ENCODE peak calls at places on chromosomes 4 and X, in eight cellular contexts. S is kidney, V is GM13977, A is left ventricle myocardium inferior, W is psoas muscle, R is mammary epithelial cell, H is SK-N-SH, U is transverse colon. G is an unnamed sample.

GRCh38 chr4:8185280-8185679 is 13.8 kb upstream of the SH3TC1 start:
- DNase-seq in U (no peak), H (no peak), R (peak), W (no peak), A (no peak), V (no peak), S (no peak), G (peak)

GRCh38 chr4:16524911-16525574 is 298.8 kb upstream of the TAPT1 start:
- DNase-seq in S (no peak), U (no peak), H (no peak), R (no peak), V (no peak), A (no peak), W (no peak), G (peak)

GRCh38 chr4:121990489-121990888 is 38.6 kb upstream of the TRPC3 start:
- DNase-seq in A (no peak), S (no peak), V (no peak), U (no peak), R (no peak), W (no peak), H (no peak), G (no peak)

GRCh38 chr4:25128671-25129070 is 31.6 kb downstream of the SEPSECS start:
- DNase-seq in V (no peak), A (no peak), S (no peak), H (no peak), W (no peak), U (no peak), R (no peak), G (no peak)

GRCh38 chrX:56793112-56793430 is 64.0 kb downstream of the NBDY start:
- DNase-seq in H (no peak), R (no peak), U (no peak), A (no peak), V (no peak), W (no peak), S (no peak), G (no peak)

GRCh38 chrX:116607766-116608165 is 145.0 kb upstream of the CT83 start:
- DNase-seq in V (no peak), U (no peak), W (no peak), A (no peak), H (no peak), S (no peak), R (peak), G (no peak)

GRCh38 chrX:119410027-119410819 is 11.1 kb downstream of the SLC25A43 start:
- DNase-seq in H (no peak), U (peak), S (no peak), A (no peak), V (no peak), R (peak), W (peak), G (peak)

GRCh38 chr4:74628808-74629616 is 165.3 kb downstream of the BTC start:
- DNase-seq in A (no peak), R (no peak), W (no peak), S (no peak), H (no peak), V (no peak), U (peak), G (no peak)

GRCh38 chr4:140955528-140956094 is 177.7 kb downstream of the RNF150 start:
- DNase-seq in H (no peak), S (no peak), W (no peak), U (no peak), A (no peak), R (no peak), V (no peak), G (peak)

GRCh38 chr4:173539986-173540385 is 10.0 kb upstream of the HAND2 start:
- DNase-seq in V (no peak), H (no peak), S (no peak), R (no peak), A (no peak), W (no peak), U (no peak), G (no peak)

GRCh38 chrX:1807301-1807731 is 192.5 kb downstream of the ASMT start:
- DNase-seq in W (no peak), H (no peak), A (no peak), R (peak), U (no peak), S (no peak), V (no peak), G (peak)

GRCh38 chr4:173332963-173333657 is 1.0 kb downstream of the HMGB2 start:
- DNase-seq in H (no peak), A (no peak), W (no peak), S (no peak), V (peak), U (no peak), R (peak), G (no peak)

GRCh38 chr4:120454788-120455187 is 388.1 kb upstream of the MAD2L1 start:
- DNase-seq in S (no peak), A (no peak), V (no peak), U (no peak), H (no peak), W (no peak), R (no peak), G (no peak)

GRCh38 chr4:3830774-3831528 is 64.8 kb downstream of the ADRA2C start:
- DNase-seq in H (no peak), R (no peak), W (no peak), A (no peak), S (peak), V (no peak), U (no peak), G (no peak)

DNA sequence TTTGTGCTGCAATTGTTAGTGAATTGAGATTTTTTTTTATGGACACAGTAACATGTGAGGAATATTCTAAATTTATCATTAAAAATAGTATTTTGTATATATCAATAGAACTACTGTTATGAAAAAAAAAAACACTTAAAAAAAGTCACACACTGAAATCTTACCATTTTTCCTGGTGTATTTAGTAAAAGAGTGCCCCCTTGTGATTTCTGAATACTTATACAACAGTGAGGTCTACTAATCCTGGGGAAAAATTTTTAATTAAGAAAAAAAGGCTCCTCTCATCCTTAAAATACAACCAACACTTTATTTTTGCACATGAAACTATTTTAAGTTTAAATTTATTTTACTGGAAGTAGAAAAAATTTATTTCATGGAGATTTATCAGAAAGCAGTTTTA is 56.4 kb upstream of the SPOCK3 start:
- DNase-seq in A (no peak), H (peak), W (no peak), S (no peak), R (peak), U (no peak), V (no peak), G (peak)
- TF ChIP-seq CTCF in A (peak), H (peak), W (peak), S (no peak), R (peak), U (no peak), V (peak), G (no peak)

DNA sequence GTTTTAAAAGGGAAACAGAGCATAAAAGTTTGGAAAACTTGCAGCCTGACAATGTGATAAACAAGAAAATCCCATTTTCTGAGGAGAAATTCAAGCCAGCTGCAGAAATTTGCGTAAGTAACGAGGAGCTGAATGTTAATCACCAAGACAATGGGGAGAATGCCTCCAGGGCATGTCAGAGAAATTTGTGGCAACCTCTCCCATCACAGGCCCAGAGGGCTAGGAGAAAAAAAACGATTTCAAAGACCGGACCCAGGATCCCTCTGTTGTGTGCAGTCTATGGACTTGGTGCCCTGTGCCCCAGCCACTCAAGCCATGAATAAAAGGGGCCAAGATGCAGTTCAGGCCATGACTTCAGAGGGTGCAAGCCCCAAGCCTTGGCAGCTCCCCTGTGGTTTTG is 355.4 kb upstream of the NDST3 start:
- DNase-seq in R (no peak), H (no peak), A (no peak), W (no peak), S (no peak), V (no peak), U (no peak), G (no peak)
- TF ChIP-seq CTCF in R (no peak), H (no peak), A (no peak), W (no peak), S (no peak), V (no peak), U (no peak), G (no peak)

GRCh38 chrX:35890699-35891098 is 28.8 kb upstream of the CFAP47 start:
- DNase-seq in W (no peak), H (peak), V (peak), A (no peak), R (peak), S (peak), U (peak), G (no peak)
- TF ChIP-seq CTCF in W (peak), H (peak), V (peak), A (peak), R (peak), S (peak), U (no peak), G (no peak)

DNA sequence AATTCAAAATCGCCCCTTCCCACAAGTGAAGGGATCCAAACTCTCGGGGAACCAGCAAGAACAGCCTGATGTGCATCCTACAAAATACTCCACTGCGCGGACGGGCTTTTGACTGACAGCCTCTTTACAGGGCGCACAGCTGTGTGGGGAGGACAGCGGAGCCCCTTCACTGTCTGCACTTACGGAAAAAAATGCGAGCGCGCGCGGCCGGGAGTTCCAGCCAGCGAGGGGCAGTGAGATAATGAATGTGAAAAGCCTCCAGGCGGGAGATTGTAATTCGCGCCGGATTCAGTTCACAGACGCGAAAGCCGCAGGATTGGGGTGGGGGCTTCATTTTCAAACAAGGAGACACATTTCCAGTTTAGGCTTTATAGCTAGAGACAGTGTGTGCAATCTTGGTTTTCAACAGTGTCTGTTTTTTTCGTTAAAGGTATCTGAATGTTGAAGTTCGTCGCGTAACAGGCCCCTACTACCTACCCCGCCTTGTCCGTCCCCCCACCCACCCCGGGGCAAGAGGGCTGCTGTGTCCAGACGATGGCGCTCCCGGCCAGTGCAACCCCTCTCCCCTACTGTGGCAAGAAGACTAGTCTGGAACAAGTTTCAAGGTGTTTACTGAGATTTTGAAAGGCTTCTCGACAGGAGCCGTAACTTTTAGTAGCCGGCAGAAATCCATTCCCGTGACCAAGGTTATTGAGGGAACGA is 1.7 kb upstream of the GPR50 start:
- DNase-seq in W (no peak), U (no peak), H (no peak), S (no peak), V (no peak), R (no peak), A (no peak), G (no peak)
- TF ChIP-seq CTCF in W (no peak), U (no peak), H (no peak), S (no peak), V (no peak), R (no peak), A (no peak), G (no peak)